ENCODE peak calls at places on chromosomes 11 and 22, in five cellular contexts. M, Y, B, X and G are unnamed samples.

GRCh38 chr11:78476066-78476465 is 58.4 kb upstream of the GAB2 start:
- DNase-seq in Y (no peak), B (no peak), M (no peak), X (no peak), G (no peak)

GRCh38 chr11:122271167-122271566 is 155.2 kb upstream of the BLID start:
- DNase-seq in X (no peak), Y (no peak), M (no peak), B (no peak), G (no peak)

GRCh38 chr11:8287297-8288070 is 23.8 kb upstream of the LMO1 start:
- DNase-seq in Y (no peak), X (no peak), B (no peak), M (no peak), G (no peak)

GRCh38 chr22:25840162-25840561 is 98.2 kb downstream of the MYO18B start:
- DNase-seq in X (no peak), B (no peak), Y (no peak), M (no peak), G (no peak)

GRCh38 chr11:335779-336665 is 15.4 kb upstream of the IFITM3 start:
- DNase-seq in Y (no peak), M (peak; percentile 73), B (no peak), X (no peak), G (no peak)

GRCh38 chr22:25895678-25896077 is 153.7 kb downstream of the MYO18B start:
- DNase-seq in B (no peak), Y (no peak), M (no peak), X (no peak), G (no peak)

GRCh38 chr22:35445933-35446332 is 46.0 kb downstream of the MCM5 start:
- DNase-seq in M (peak; percentile 14), X (no peak), B (no peak), Y (no peak), G (no peak)

GRCh38 chr11:73017024-73017751 is 124.9 kb downstream of the FCHSD2 start:
- DNase-seq in M (no peak), Y (no peak), B (no peak), X (no peak), G (no peak)

GRCh38 chr11:3120071-3120792 is 44.9 kb downstream of the OSBPL5 start:
- DNase-seq in B (no peak), X (no peak), M (no peak), Y (no peak), G (no peak)

GRCh38 chr11:62125881-62126280 is 2.1 kb downstream of the INCENP start:
- DNase-seq in X (no peak), M (no peak), B (no peak), Y (no peak), G (no peak)

GRCh38 chr11:20374746-20375305 is 11.3 kb downstream of the HTATIP2 start:
- DNase-seq in X (no peak), Y (no peak), B (no peak), M (no peak), G (no peak)

GRCh38 chr11:62443390-62444201 is 24.8 kb downstream of the SCGB1A1 start:
- DNase-seq in B (no peak), Y (peak; percentile 26), X (peak; percentile 25), M (peak; percentile 81), G (no peak)

GRCh38 chr11:11672101-11672500 is 50.3 kb upstream of the GALNT18 start:
- DNase-seq in X (no peak), Y (no peak), M (no peak), B (no peak), G (no peak)

GRCh38 chr22:41330169-41330568 is 28.8 kb downstream of the ZC3H7B start:
- DNase-seq in Y (no peak), X (no peak), B (no peak), M (no peak), G (no peak)

GRCh38 chr11:75796091-75796435 is 18.9 kb upstream of the UVRAG start:
- DNase-seq in M (no peak), B (no peak), X (no peak), Y (no peak), G (no peak)

GRCh38 chr11:35165416-35166368 is 26.7 kb downstream of the CD44 start:
- DNase-seq in M (peak; percentile 88), B (no peak), Y (peak; percentile 78), X (no peak), G (peak; percentile 89)

GRCh38 chr11:119375629-119376196 is 5.8 kb downstream of the USP2 start:
- DNase-seq in X (no peak), M (peak; percentile 83), Y (peak; percentile 64), B (no peak), G (no peak)

GRCh38 chr11:46363455-46363920 is 16.2 kb downstream of the DGKZ start:
- DNase-seq in Y (peak; percentile 74), X (peak; percentile 95), M (no peak), B (no peak), G (no peak)

GRCh38 chr11:59833602-59834001 is 11.7 kb downstream of the CBLIF start:
- DNase-seq in M (no peak), X (no peak), B (no peak), Y (no peak), G (no peak)

GRCh38 chr11:19866037-19866436 is 153.4 kb downstream of the NAV2 start:
- DNase-seq in X (no peak), M (no peak), B (no peak), Y (no peak), G (no peak)

GRCh38 chr11:36452231-36452630 is 57.8 kb downstream of the TRAF6 start:
- DNase-seq in Y (no peak), M (peak; percentile 73), B (no peak), X (no peak), G (no peak)

GRCh38 chr11:11239959-11240358 is 113.1 kb downstream of the CSNK2A3 start:
- DNase-seq in X (no peak), M (no peak), B (no peak), Y (no peak), G (no peak)

GRCh38 chr22:23875801-23876200 is 18.1 kb downstream of the SLC2A11 start:
- DNase-seq in X (no peak), M (no peak), Y (no peak), B (no peak), G (no peak)

GRCh38 chr11:75888391-75888790 is 73.4 kb downstream of the UVRAG start:
- DNase-seq in B (no peak), Y (no peak), X (no peak), M (no peak), G (no peak)

GRCh38 chr11:60783911-60784310 is 1.2 kb upstream of the MS4A10 start:
- DNase-seq in B (no peak), Y (no peak), X (no peak), M (no peak), G (no peak)

GRCh38 chr11:69217276-69218105 is 61.8 kb downstream of the SMIM38 start:
- DNase-seq in B (no peak), M (no peak), X (no peak), Y (no peak), G (no peak)

GRCh38 chr22:17845790-17846189 is 71.5 kb upstream of the BID start:
- DNase-seq in B (no peak), Y (no peak), M (no peak), X (no peak), G (no peak)

GRCh38 chr11:120985718-120986569 is 38.0 kb upstream of the TBCEL start:
- DNase-seq in Y (peak; percentile 47), B (no peak), M (peak; percentile 60), X (no peak), G (peak; percentile 32)

DNA sequence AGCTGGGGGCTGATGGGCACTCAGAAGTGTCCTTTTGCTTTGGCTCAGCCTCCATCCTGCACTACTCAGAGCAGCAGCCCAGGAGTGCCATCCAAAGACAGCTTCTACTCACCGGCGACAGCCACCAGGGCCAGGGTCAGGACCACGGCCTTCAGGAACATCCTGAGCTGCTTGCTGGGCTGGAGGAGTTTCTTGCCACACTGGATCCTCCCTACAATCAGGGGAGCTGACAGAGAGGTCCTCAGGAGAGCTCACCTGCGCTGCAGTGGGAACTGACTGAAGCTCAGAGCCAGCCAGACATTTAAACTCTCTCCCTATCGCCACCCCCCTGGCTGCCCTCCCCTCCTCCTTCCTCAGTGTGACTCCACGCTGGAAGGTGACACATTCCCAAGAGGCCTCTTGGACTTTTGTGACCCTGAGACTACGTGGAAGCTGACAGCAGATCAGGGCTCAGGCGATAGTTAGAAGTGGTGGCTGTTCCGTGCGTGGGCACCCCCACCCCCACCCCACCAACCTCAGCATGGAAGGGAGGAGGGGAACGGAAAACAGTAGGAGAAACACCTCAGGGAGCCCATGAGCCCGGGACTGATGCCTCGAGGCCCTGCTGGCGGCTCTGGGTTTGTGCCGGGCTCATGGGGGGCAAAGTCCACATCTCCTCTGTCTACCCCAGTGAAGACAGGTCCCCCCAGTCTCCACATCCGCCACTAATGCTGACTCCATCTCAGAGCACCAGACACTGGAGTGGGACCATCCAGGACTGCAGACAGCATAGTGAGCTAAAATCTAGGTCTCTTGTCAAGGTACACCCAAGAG is at the start of gene APOA4:
- DNase-seq in B (no peak), M (no peak), X (no peak), Y (no peak), G (no peak)
- TF ChIP-seq CTCF in B (no peak), M (no peak), X (no peak), Y (no peak), G (no peak)

DNA sequence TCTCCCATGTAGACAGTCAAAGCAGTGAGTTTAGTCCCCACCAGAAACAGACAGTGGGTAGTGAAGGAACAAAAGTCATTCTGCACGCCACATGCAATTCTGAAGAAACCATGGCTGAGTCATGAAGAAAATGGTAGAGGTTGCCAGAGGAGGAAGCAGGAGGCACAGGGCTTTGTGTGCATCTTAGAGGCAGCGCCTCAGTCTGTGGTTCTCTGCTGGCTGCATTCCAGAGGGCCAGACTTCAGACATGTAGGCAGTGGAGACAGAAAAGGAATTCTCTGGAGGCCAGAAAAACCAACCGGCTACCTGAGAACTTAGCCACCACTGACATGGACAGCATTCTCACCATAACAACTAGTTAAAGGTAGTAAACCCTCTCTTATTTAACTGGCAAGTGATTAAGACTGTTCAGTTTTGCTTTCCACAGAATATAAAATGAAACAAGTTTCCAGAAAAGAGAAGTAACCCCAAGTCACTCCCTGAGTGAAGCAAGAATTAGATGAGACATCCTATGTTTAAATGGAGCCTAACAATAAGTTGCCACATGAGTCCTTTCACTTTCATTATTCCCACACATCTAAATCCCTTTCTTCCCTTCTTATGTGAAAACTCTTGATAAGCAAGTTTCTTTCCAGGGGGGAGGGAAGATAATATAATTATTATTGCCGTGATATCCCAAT is 556.1 kb downstream of the SOX6 start:
- DNase-seq in X (peak; percentile 14), B (no peak), Y (no peak), M (peak; percentile 85), G (no peak)
- H3K4me3 ChIP-seq in X (no peak overlapping the region), B (no peak overlapping the region), Y (no peak overlapping the region), M (no peak overlapping the region), G (no peak overlapping the region)

GRCh38 chr11:98455500-98456186 is 565.1 kb upstream of the CNTN5 start:
- DNase-seq in X (no peak), B (peak; percentile 29), Y (no peak), M (no peak), G (no peak)
- TF ChIP-seq CTCF in X (no peak), B (no peak), Y (no peak), M (no peak), G (peak; percentile 15)

GRCh38 chr11:26418391-26418790 is 86.5 kb downstream of the ANO3 start:
- DNase-seq in M (no peak), X (no peak), Y (no peak), B (no peak), G (no peak)
- H3K4me3 ChIP-seq in M (no peak overlapping the region), X (no peak overlapping the region), Y (no peak overlapping the region), B (no peak overlapping the region), G (no peak overlapping the region)